ENCODE peak calls at places on chromosomes 5 and 9, in ten cellular contexts. I is heart left ventricle, O is adrenal gland, F is GM12891, C is sigmoid colon, K is Peyer's patch, R is thyroid gland, T is H54, Y is A549, D is suprapubic skin. N is an unnamed sample.

GRCh38 chr9:130846487-130847305 is 11.6 kb downstream of the ABL1 start:
- DNase-seq in I (peak; percentile 55), O (peak; percentile 77), F (no peak), C (peak; percentile 85), K (no peak), R (peak; percentile 76), T (no peak), Y (peak; percentile 64), D (peak; percentile 63), N (no peak)

GRCh38 chr5:54317511-54318260 is 7.3 kb upstream of the ARL15 start:
- DNase-seq in I (no peak), O (no peak), F (no peak), C (no peak), K (no peak), R (peak; percentile 61), T (no peak), Y (no peak), D (no peak), N (no peak)

GRCh38 chr9:109143881-109144562 is 23.0 kb downstream of the FRRS1L start:
- DNase-seq in I (no peak), O (no peak), F (peak; percentile 40), C (no peak), K (no peak), R (no peak), T (peak; percentile 91), Y (peak; percentile 67), D (no peak), N (peak; percentile 72)

GRCh38 chr5:180866985-180867384 is 5.9 kb upstream of the ZFP62 start:
- DNase-seq in I (no peak), O (no peak), F (no peak), C (no peak), K (no peak), R (no peak), T (no peak), Y (no peak), D (no peak), N (no peak)

GRCh38 chr5:1321576-1321975 is 23.3 kb downstream of the CLPTM1L start:
- DNase-seq in I (no peak), O (no peak), F (no peak), C (peak; percentile 57), K (no peak), R (no peak), T (no peak), Y (no peak), D (peak; percentile 36), N (no peak)

GRCh38 chr9:83906144-83906543 is 15.1 kb downstream of the KIF27 start:
- DNase-seq in I (no peak), O (no peak), F (no peak), C (no peak), K (no peak), R (no peak), T (no peak), Y (no peak), D (no peak), N (no peak)

GRCh38 chr5:116573617-116574431 is 799 bp downstream of the SEMA6A start:
- DNase-seq in I (no peak), O (peak; percentile 28), F (peak; percentile 26), C (no peak), K (no peak), R (peak; percentile 23), T (no peak), Y (peak; percentile 7), D (peak; percentile 69), N (peak; percentile 19)

GRCh38 chr5:73183491-73183891 is 10.5 kb downstream of the TMEM174 start:
- DNase-seq in I (no peak), O (no peak), F (no peak), C (no peak), K (no peak), R (no peak), T (no peak), Y (no peak), D (no peak), N (no peak)

GRCh38 chr5:79235578-79236363 is at the start of gene JMY:
- DNase-seq in I (peak; percentile 88), O (peak; percentile 81), F (peak; percentile 77), C (peak; percentile 94), K (peak; percentile 87), R (peak; percentile 89), T (peak; percentile 94), Y (peak; percentile 82), D (peak; percentile 92), N (peak; percentile 96)
- TF ChIP-seq POLR2A in I (peak; percentile 76), O (peak; percentile 87), F (peak; percentile 57), C (peak; percentile 42), K (peak; percentile 78), R (peak; percentile 82), T (peak; percentile 66), Y (peak; percentile 63), D (peak; percentile 77), N (peak; percentile 93)

GRCh38 chr9:70403618-70404025 is 10.8 kb downstream of the KLF9 start:
- DNase-seq in I (no peak), O (no peak), F (no peak), C (peak; percentile 57), K (no peak), R (no peak), T (no peak), Y (no peak), D (no peak), N (no peak)

GRCh38 chr9:70406446-70406862 is 8.0 kb downstream of the KLF9 start:
- DNase-seq in I (no peak), O (no peak), F (no peak), C (peak; percentile 67), K (peak; percentile 35), R (no peak), T (no peak), Y (no peak), D (no peak), N (no peak)

GRCh38 chr9:70407081-70407503 is 7.4 kb downstream of the KLF9 start:
- DNase-seq in I (no peak), O (no peak), F (no peak), C (no peak), K (no peak), R (no peak), T (peak; percentile 32), Y (peak; percentile 35), D (no peak), N (no peak)

GRCh38 chr9:70404261-70404660 is 10.2 kb downstream of the KLF9 start:
- DNase-seq in I (no peak), O (no peak), F (no peak), C (peak; percentile 49), K (no peak), R (no peak), T (no peak), Y (no peak), D (no peak), N (no peak)

DNA sequence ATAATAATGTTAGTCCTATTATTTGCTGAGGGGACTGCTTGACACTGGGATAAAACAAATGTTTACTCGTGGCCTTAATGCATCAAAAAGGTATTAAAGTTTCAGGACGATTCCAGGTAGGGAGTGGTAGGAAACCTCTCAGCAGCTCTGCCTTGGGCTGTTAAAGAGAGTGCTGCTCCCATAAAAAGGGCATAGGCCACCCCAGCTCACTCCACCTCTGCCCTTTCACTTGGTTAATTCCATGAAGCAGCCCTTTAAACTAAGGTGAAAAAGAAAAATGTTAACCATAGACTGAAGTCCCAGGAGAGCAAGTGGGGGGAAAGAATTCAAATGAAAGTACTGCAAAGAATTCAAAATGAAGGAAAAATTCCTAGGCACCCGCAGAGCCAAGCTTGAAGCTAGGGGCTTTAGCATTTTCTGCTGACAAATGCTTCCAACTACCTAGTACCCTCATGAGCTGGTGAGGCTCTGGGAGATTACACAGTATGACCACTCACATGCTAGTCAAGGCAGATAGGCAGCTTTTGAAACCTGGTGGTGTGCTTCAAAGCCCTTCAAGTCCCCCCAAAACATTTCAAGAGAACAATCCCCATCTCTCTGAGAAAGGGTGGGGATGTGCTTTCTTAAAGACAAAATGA is 8.5 kb downstream of the KLF9 start:
- DNase-seq in I (no peak), O (no peak), F (no peak), C (no peak), K (no peak), R (no peak), T (no peak), Y (no peak), D (no peak), N (no peak)
- TF ChIP-seq POLR2A in I (no peak), O (no peak), F (no peak), C (no peak), K (no peak), R (no peak), T (no peak), Y (no peak), D (no peak), N (peak; percentile 20)

GRCh38 chr5:57173318-57174127 is at the start of gene GPBP1:
- DNase-seq in I (peak; percentile 99), O (peak; percentile 99), F (peak; percentile 84), C (peak; percentile 100), K (peak; percentile 97), R (peak; percentile 100), T (peak; percentile 81), Y (peak; percentile 99), D (peak; percentile 100), N (peak; percentile 99)
- TF ChIP-seq POLR2A in I (peak; percentile 45), O (peak; percentile 80), F (peak; percentile 46), C (peak; percentile 80), K (peak; percentile 61), R (no peak), T (peak; percentile 58), Y (peak; percentile 35), D (peak; percentile 77), N (peak; percentile 69)

DNA sequence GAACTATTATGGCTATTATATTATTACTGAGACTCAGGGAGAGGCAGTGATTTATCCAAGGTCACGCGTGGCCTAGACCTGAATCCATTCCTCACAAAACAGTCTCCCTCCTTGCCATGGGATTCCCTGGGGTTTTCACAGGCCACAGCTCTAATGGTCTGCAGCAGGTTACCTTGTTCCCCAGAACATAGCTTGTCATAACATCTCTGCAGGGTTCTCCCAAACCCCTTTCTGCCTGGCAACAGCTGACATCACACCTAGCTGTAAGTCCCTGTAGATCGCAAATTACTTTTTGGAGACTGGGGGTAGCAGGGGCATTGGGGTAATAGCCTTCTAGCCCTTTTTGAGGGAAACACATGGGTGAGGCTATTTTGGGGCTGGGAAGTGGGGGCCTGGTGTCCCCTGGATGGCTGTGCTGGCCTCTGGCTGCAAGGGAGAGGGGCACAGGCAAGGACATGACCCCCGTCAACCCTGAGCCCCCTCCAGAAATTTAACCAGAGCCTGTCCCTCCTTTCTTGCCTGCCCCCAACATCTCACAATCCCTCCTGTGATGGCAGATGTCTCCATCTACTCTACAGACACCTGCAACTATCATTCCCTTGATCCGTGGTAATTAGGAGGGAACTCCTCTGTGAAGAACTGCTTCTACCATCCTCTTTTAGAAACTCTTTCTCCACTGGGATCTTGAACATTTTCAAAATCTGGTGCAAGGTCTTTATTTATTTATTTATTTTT is 1.3 kb downstream of the CD74 start:
- DNase-seq in I (peak; percentile 54), O (peak; percentile 76), F (no peak), C (no peak), K (peak; percentile 95), R (peak; percentile 64), T (no peak), Y (no peak), D (peak; percentile 56), N (peak; percentile 31)
- TF ChIP-seq POLR2A in I (no peak), O (peak; percentile 15), F (peak; percentile 94), C (no peak), K (no peak), R (no peak), T (no peak), Y (no peak), D (no peak), N (no peak)